ENCODE peak calls at places on chromosomes 3 and 15, in nine cellular contexts. One of them, this sample, is unnamed.

GRCh38 chr3:43155464-43156121 is 49.7 kb upstream of the POMGNT2 start:
- DNase-seq in adrenal gland: peak; percentile 92
- DNase-seq in brain microvascular endothelial cell: peak; percentile 78
- DNase-seq in ascending aorta: peak; percentile 81
- DNase-seq in left ventricle myocardium inferior: peak; percentile 60
- DNase-seq in cardiac muscle cell: peak; percentile 76
- DNase-seq in endothelial cell of umbilical vein: peak; percentile 68
- DNase-seq in heart right ventricle: peak; percentile 57
- DNase-seq in colonic mucosa: peak; percentile 60
- DNase-seq in this sample: peak; percentile 73

GRCh38 chr3:144287001-144287400 is 315.4 kb downstream of the DIPK2A start:
- DNase-seq in adrenal gland: no peak
- DNase-seq in brain microvascular endothelial cell: no peak
- DNase-seq in ascending aorta: no peak
- DNase-seq in left ventricle myocardium inferior: no peak
- DNase-seq in cardiac muscle cell: peak; percentile 2
- DNase-seq in endothelial cell of umbilical vein: no peak
- DNase-seq in heart right ventricle: no peak
- DNase-seq in colonic mucosa: no peak
- DNase-seq in this sample: no peak

GRCh38 chr3:140053011-140053702 is 118.2 kb downstream of the CLSTN2 start:
- DNase-seq in adrenal gland: peak; percentile 57
- DNase-seq in brain microvascular endothelial cell: no peak
- DNase-seq in ascending aorta: no peak
- DNase-seq in left ventricle myocardium inferior: no peak
- DNase-seq in cardiac muscle cell: no peak
- DNase-seq in endothelial cell of umbilical vein: no peak
- DNase-seq in heart right ventricle: no peak
- DNase-seq in colonic mucosa: peak; percentile 39
- DNase-seq in this sample: no peak

GRCh38 chr15:49428392-49429095 is 5.5 kb downstream of the FGF7 start:
- DNase-seq in adrenal gland: no peak
- DNase-seq in brain microvascular endothelial cell: no peak
- DNase-seq in ascending aorta: no peak
- DNase-seq in left ventricle myocardium inferior: peak; percentile 42
- DNase-seq in cardiac muscle cell: peak; percentile 77
- DNase-seq in endothelial cell of umbilical vein: no peak
- DNase-seq in heart right ventricle: peak; percentile 71
- DNase-seq in colonic mucosa: no peak
- DNase-seq in this sample: no peak

GRCh38 chr15:59223736-59224135 is 17.1 kb downstream of the LDHAL6B start:
- DNase-seq in adrenal gland: peak; percentile 53
- DNase-seq in brain microvascular endothelial cell: no peak
- DNase-seq in ascending aorta: no peak
- DNase-seq in left ventricle myocardium inferior: no peak
- DNase-seq in cardiac muscle cell: no peak
- DNase-seq in endothelial cell of umbilical vein: no peak
- DNase-seq in heart right ventricle: no peak
- DNase-seq in colonic mucosa: no peak
- DNase-seq in this sample: no peak

GRCh38 chr3:189512039-189512438 is 119.2 kb upstream of the TP63 start:
- DNase-seq in adrenal gland: no peak
- DNase-seq in brain microvascular endothelial cell: no peak
- DNase-seq in ascending aorta: no peak
- DNase-seq in left ventricle myocardium inferior: no peak
- DNase-seq in cardiac muscle cell: no peak
- DNase-seq in endothelial cell of umbilical vein: no peak
- DNase-seq in heart right ventricle: no peak
- DNase-seq in colonic mucosa: no peak
- DNase-seq in this sample: no peak

GRCh38 chr3:151263126-151263525 is 15.2 kb downstream of the P2RY14 start:
- DNase-seq in adrenal gland: no peak
- DNase-seq in brain microvascular endothelial cell: no peak
- DNase-seq in ascending aorta: no peak
- DNase-seq in left ventricle myocardium inferior: no peak
- DNase-seq in cardiac muscle cell: no peak
- DNase-seq in endothelial cell of umbilical vein: no peak
- DNase-seq in heart right ventricle: no peak
- DNase-seq in colonic mucosa: no peak
- DNase-seq in this sample: no peak

GRCh38 chr3:45551214-45552010 is 43.1 kb upstream of the LIMD1 start:
- DNase-seq in adrenal gland: peak; percentile 78
- DNase-seq in brain microvascular endothelial cell: peak; percentile 98
- DNase-seq in ascending aorta: peak; percentile 87
- DNase-seq in left ventricle myocardium inferior: peak; percentile 80
- DNase-seq in cardiac muscle cell: no peak
- DNase-seq in endothelial cell of umbilical vein: no peak
- DNase-seq in heart right ventricle: peak; percentile 79
- DNase-seq in colonic mucosa: peak; percentile 55
- DNase-seq in this sample: no peak

GRCh38 chr3:4584537-4585249 is 91.5 kb downstream of the ITPR1 start:
- DNase-seq in adrenal gland: no peak
- DNase-seq in brain microvascular endothelial cell: peak; percentile 25
- DNase-seq in ascending aorta: no peak
- DNase-seq in left ventricle myocardium inferior: no peak
- DNase-seq in cardiac muscle cell: no peak
- DNase-seq in endothelial cell of umbilical vein: peak; percentile 18
- DNase-seq in heart right ventricle: peak; percentile 39
- DNase-seq in colonic mucosa: no peak
- DNase-seq in this sample: no peak

GRCh38 chr3:43132883-43133743 is 27.2 kb upstream of the POMGNT2 start:
- DNase-seq in adrenal gland: no peak
- DNase-seq in brain microvascular endothelial cell: no peak
- DNase-seq in ascending aorta: no peak
- DNase-seq in left ventricle myocardium inferior: no peak
- DNase-seq in cardiac muscle cell: no peak
- DNase-seq in endothelial cell of umbilical vein: no peak
- DNase-seq in heart right ventricle: no peak
- DNase-seq in colonic mucosa: no peak
- DNase-seq in this sample: no peak

GRCh38 chr15:83287541-83288027 is 3.1 kb upstream of the BNC1 start:
- DNase-seq in adrenal gland: no peak
- DNase-seq in brain microvascular endothelial cell: peak; percentile 94
- DNase-seq in ascending aorta: no peak
- DNase-seq in left ventricle myocardium inferior: no peak
- DNase-seq in cardiac muscle cell: no peak
- DNase-seq in endothelial cell of umbilical vein: peak; percentile 81
- DNase-seq in heart right ventricle: no peak
- DNase-seq in colonic mucosa: no peak
- DNase-seq in this sample: no peak

GRCh38 chr3:38165722-38166387 is 518 bp downstream of the OXSR1 start:
- DNase-seq in adrenal gland: peak; percentile 82
- DNase-seq in brain microvascular endothelial cell: peak; percentile 43
- DNase-seq in ascending aorta: peak; percentile 83
- DNase-seq in left ventricle myocardium inferior: no peak
- DNase-seq in cardiac muscle cell: no peak
- DNase-seq in endothelial cell of umbilical vein: no peak
- DNase-seq in heart right ventricle: peak; percentile 65
- DNase-seq in colonic mucosa: peak; percentile 67
- DNase-seq in this sample: peak; percentile 66

GRCh38 chr15:68655686-68656437 is 77.1 kb downstream of the CORO2B start:
- DNase-seq in adrenal gland: no peak
- DNase-seq in brain microvascular endothelial cell: no peak
- DNase-seq in ascending aorta: peak; percentile 16
- DNase-seq in left ventricle myocardium inferior: no peak
- DNase-seq in cardiac muscle cell: peak; percentile 11
- DNase-seq in endothelial cell of umbilical vein: no peak
- DNase-seq in heart right ventricle: no peak
- DNase-seq in colonic mucosa: no peak
- DNase-seq in this sample: peak; percentile 3

GRCh38 chr3:197801801-197802504 is 10.9 kb downstream of the LRCH3 start:
- DNase-seq in adrenal gland: no peak
- DNase-seq in brain microvascular endothelial cell: no peak
- DNase-seq in ascending aorta: no peak
- DNase-seq in left ventricle myocardium inferior: no peak
- DNase-seq in cardiac muscle cell: no peak
- DNase-seq in endothelial cell of umbilical vein: peak; percentile 37
- DNase-seq in heart right ventricle: no peak
- DNase-seq in colonic mucosa: no peak
- DNase-seq in this sample: no peak

DNA sequence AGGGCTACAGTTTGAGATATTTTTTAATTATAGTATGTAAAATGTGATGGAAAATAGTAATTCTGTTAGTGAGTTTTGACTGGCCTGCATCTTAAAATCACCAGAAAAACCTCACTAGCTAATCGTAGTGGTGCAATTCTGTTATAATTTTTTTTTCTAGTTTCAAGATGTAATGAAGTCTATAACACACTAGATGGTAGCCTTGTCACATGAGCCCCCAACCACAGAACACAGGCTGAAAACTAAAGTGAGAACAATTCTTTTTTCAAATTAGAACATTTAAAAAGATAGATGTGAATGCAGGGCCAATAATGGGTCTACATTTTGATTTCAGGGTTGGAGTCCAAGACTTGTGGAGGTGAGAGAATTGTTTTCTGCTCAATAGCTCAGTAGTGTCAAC is 83.3 kb upstream of the KCNH8 start:
- DNase-seq in adrenal gland: no peak
- DNase-seq in brain microvascular endothelial cell: no peak
- DNase-seq in ascending aorta: no peak
- DNase-seq in left ventricle myocardium inferior: no peak
- DNase-seq in cardiac muscle cell: peak; percentile 42
- DNase-seq in endothelial cell of umbilical vein: no peak
- DNase-seq in heart right ventricle: no peak
- DNase-seq in colonic mucosa: no peak
- DNase-seq in this sample: no peak
- TF ChIP-seq CTCF in adrenal gland: peak; percentile 24
- TF ChIP-seq CTCF in brain microvascular endothelial cell: no peak
- TF ChIP-seq CTCF in ascending aorta: peak; percentile 41
- TF ChIP-seq CTCF in left ventricle myocardium inferior: peak; percentile 41
- TF ChIP-seq CTCF in cardiac muscle cell: peak; percentile 5
- TF ChIP-seq CTCF in endothelial cell of umbilical vein: no peak
- TF ChIP-seq CTCF in heart right ventricle: peak; percentile 43
- TF ChIP-seq CTCF in colonic mucosa: peak; percentile 24
- TF ChIP-seq CTCF in this sample: peak; percentile 39

GRCh38 chr3:87206635-87207034 is 20.5 kb upstream of the CHMP2B start:
- DNase-seq in adrenal gland: no peak
- DNase-seq in brain microvascular endothelial cell: no peak
- DNase-seq in ascending aorta: no peak
- DNase-seq in left ventricle myocardium inferior: no peak
- DNase-seq in cardiac muscle cell: no peak
- DNase-seq in endothelial cell of umbilical vein: no peak
- DNase-seq in heart right ventricle: no peak
- DNase-seq in colonic mucosa: no peak
- DNase-seq in this sample: no peak
- H3K4me3 ChIP-seq in adrenal gland: no peak overlapping the region
- H3K4me3 ChIP-seq in brain microvascular endothelial cell: no peak overlapping the region
- H3K4me3 ChIP-seq in ascending aorta: no peak overlapping the region
- H3K4me3 ChIP-seq in left ventricle myocardium inferior: no peak overlapping the region
- H3K4me3 ChIP-seq in cardiac muscle cell: no peak overlapping the region
- H3K4me3 ChIP-seq in endothelial cell of umbilical vein: no peak overlapping the region
- H3K4me3 ChIP-seq in heart right ventricle: no peak overlapping the region
- H3K4me3 ChIP-seq in colonic mucosa: no peak overlapping the region
- H3K4me3 ChIP-seq in this sample: no peak overlapping the region

GRCh38 chr3:52183786-52184445 is 14.0 kb upstream of the ALAS1 start:
- DNase-seq in adrenal gland: no peak
- DNase-seq in brain microvascular endothelial cell: no peak
- DNase-seq in ascending aorta: no peak
- DNase-seq in left ventricle myocardium inferior: peak; percentile 46
- DNase-seq in cardiac muscle cell: no peak
- DNase-seq in endothelial cell of umbilical vein: no peak
- DNase-seq in heart right ventricle: peak; percentile 65
- DNase-seq in colonic mucosa: no peak
- DNase-seq in this sample: no peak

GRCh38 chr3:52182691-52183090 is 15.3 kb upstream of the ALAS1 start:
- DNase-seq in adrenal gland: no peak
- DNase-seq in brain microvascular endothelial cell: no peak
- DNase-seq in ascending aorta: no peak
- DNase-seq in left ventricle myocardium inferior: no peak
- DNase-seq in cardiac muscle cell: no peak
- DNase-seq in endothelial cell of umbilical vein: no peak
- DNase-seq in heart right ventricle: no peak
- DNase-seq in colonic mucosa: no peak
- DNase-seq in this sample: no peak

GRCh38 chr3:52178537-52178936 is 19.4 kb upstream of the ALAS1 start:
- DNase-seq in adrenal gland: no peak
- DNase-seq in brain microvascular endothelial cell: no peak
- DNase-seq in ascending aorta: no peak
- DNase-seq in left ventricle myocardium inferior: no peak
- DNase-seq in cardiac muscle cell: no peak
- DNase-seq in endothelial cell of umbilical vein: no peak
- DNase-seq in heart right ventricle: no peak
- DNase-seq in colonic mucosa: no peak
- DNase-seq in this sample: no peak

GRCh38 chr3:52182203-52182602 is 15.8 kb upstream of the ALAS1 start:
- DNase-seq in adrenal gland: peak; percentile 90
- DNase-seq in brain microvascular endothelial cell: no peak
- DNase-seq in ascending aorta: no peak
- DNase-seq in left ventricle myocardium inferior: no peak
- DNase-seq in cardiac muscle cell: no peak
- DNase-seq in endothelial cell of umbilical vein: no peak
- DNase-seq in heart right ventricle: no peak
- DNase-seq in colonic mucosa: no peak
- DNase-seq in this sample: no peak

GRCh38 chr3:52181543-52181942 is 16.4 kb upstream of the ALAS1 start:
- DNase-seq in adrenal gland: peak; percentile 90
- DNase-seq in brain microvascular endothelial cell: no peak
- DNase-seq in ascending aorta: no peak
- DNase-seq in left ventricle myocardium inferior: no peak
- DNase-seq in cardiac muscle cell: no peak
- DNase-seq in endothelial cell of umbilical vein: no peak
- DNase-seq in heart right ventricle: no peak
- DNase-seq in colonic mucosa: no peak
- DNase-seq in this sample: no peak
- H3K27ac ChIP-seq in adrenal gland: peak overlapping the region; percentile 98
- H3K27ac ChIP-seq in brain microvascular endothelial cell: no peak overlapping the region
- H3K27ac ChIP-seq in ascending aorta: no peak overlapping the region
- H3K27ac ChIP-seq in left ventricle myocardium inferior: peak overlapping the region; percentile 87
- H3K27ac ChIP-seq in cardiac muscle cell: no peak overlapping the region
- H3K27ac ChIP-seq in endothelial cell of umbilical vein: no peak overlapping the region
- H3K27ac ChIP-seq in heart right ventricle: no peak overlapping the region
- H3K27ac ChIP-seq in colonic mucosa: no peak overlapping the region
- H3K27ac ChIP-seq in this sample: no peak overlapping the region

GRCh38 chr3:175059788-175060187 is 200.7 kb downstream of the NAALADL2 start:
- DNase-seq in adrenal gland: no peak
- DNase-seq in brain microvascular endothelial cell: no peak
- DNase-seq in ascending aorta: no peak
- DNase-seq in left ventricle myocardium inferior: no peak
- DNase-seq in cardiac muscle cell: no peak
- DNase-seq in endothelial cell of umbilical vein: no peak
- DNase-seq in heart right ventricle: no peak
- DNase-seq in colonic mucosa: no peak
- DNase-seq in this sample: no peak
- TF ChIP-seq CTCF in adrenal gland: no peak
- TF ChIP-seq CTCF in brain microvascular endothelial cell: no peak
- TF ChIP-seq CTCF in ascending aorta: no peak
- TF ChIP-seq CTCF in left ventricle myocardium inferior: no peak
- TF ChIP-seq CTCF in cardiac muscle cell: no peak
- TF ChIP-seq CTCF in endothelial cell of umbilical vein: no peak
- TF ChIP-seq CTCF in heart right ventricle: no peak
- TF ChIP-seq CTCF in colonic mucosa: no peak
- TF ChIP-seq CTCF in this sample: no peak

DNA sequence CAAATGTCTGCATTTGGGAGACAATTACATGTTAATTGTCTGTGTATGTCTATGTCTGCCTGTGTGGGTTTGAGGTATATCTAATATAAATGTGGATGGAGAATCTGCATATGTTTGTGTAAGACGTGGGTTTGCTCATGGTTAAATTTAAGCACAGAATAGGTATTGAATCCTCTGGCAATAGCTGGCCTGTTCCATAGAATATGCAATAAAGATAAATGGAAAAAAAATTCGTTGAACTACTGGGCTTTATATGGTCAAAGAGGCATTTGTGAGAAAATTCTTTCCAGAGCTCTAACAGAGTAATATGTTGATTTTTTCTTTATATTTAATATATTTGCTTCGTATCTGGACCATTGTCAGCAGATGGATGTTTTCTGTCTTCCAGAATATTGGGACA is 1.4 kb downstream of the VPS8 start:
- DNase-seq in adrenal gland: no peak
- DNase-seq in brain microvascular endothelial cell: no peak
- DNase-seq in ascending aorta: no peak
- DNase-seq in left ventricle myocardium inferior: no peak
- DNase-seq in cardiac muscle cell: no peak
- DNase-seq in endothelial cell of umbilical vein: no peak
- DNase-seq in heart right ventricle: no peak
- DNase-seq in colonic mucosa: no peak
- DNase-seq in this sample: no peak
- H3K4me3 ChIP-seq in adrenal gland: no peak overlapping the region
- H3K4me3 ChIP-seq in brain microvascular endothelial cell: no peak overlapping the region
- H3K4me3 ChIP-seq in ascending aorta: no peak overlapping the region
- H3K4me3 ChIP-seq in left ventricle myocardium inferior: peak overlapping the region; percentile 81
- H3K4me3 ChIP-seq in cardiac muscle cell: peak overlapping the region; percentile 86
- H3K4me3 ChIP-seq in endothelial cell of umbilical vein: no peak overlapping the region
- H3K4me3 ChIP-seq in heart right ventricle: peak overlapping the region; percentile 79
- H3K4me3 ChIP-seq in colonic mucosa: no peak overlapping the region
- H3K4me3 ChIP-seq in this sample: no peak overlapping the region